ENCODE peak calls at places on chromosomes 13 and 19, in eight cellular contexts. O, K, S, G, U, Y, B and C are unnamed samples.

GRCh38 chr13:68984688-68985319 is 1122.8 kb upstream of the ATXN8OS start:
- DNase-seq in U (no peak), B (no peak), S (no peak), G (no peak), O (no peak), Y (no peak), K (no peak), C (no peak)

GRCh38 chr19:36060430-36060829 is 5.7 kb downstream of the WDR62 start:
- DNase-seq in K (no peak), G (no peak), O (peak; percentile 67), S (no peak), B (peak; percentile 79), U (no peak), Y (no peak), C (peak; percentile 43)

GRCh38 chr19:19534556-19535265 is 3.4 kb upstream of the CILP2 start:
- DNase-seq in Y (no peak), O (no peak), S (no peak), B (no peak), K (no peak), G (no peak), U (no peak), C (no peak)

GRCh38 chr19:13817018-13817614 is 21.9 kb downstream of the ZSWIM4 start:
- DNase-seq in K (no peak), U (no peak), B (no peak), O (no peak), Y (no peak), S (no peak), G (peak; percentile 77), C (peak; percentile 87)

GRCh38 chr19:4414800-4415251 is 12.4 kb downstream of the CHAF1A start:
- DNase-seq in B (peak; percentile 47), K (no peak), G (no peak), Y (no peak), S (no peak), O (no peak), U (no peak), C (no peak)

GRCh38 chr19:11191273-11191755 is 6.0 kb downstream of the KANK2 start:
- DNase-seq in O (no peak), Y (no peak), S (no peak), U (no peak), K (no peak), B (peak; percentile 57), G (peak; percentile 65), C (peak; percentile 66)

GRCh38 chr19:27738569-27739193 is 1474.3 kb downstream of the UQCRFS1 start:
- DNase-seq in U (no peak), Y (no peak), O (no peak), K (no peak), B (no peak), S (no peak), G (no peak), C (no peak)

GRCh38 chr19:23440207-23440606 is 44.9 kb upstream of the ZNF91 start:
- DNase-seq in K (no peak), B (no peak), S (no peak), O (no peak), Y (no peak), G (no peak), U (no peak), C (no peak)

GRCh38 chr19:45804140-45804958 is 10.8 kb downstream of the RSPH6A start:
- DNase-seq in O (no peak), K (no peak), G (no peak), U (no peak), S (no peak), B (no peak), Y (no peak), C (no peak)

GRCh38 chr19:12881172-12881808 is at the start of gene DNASE2:
- DNase-seq in G (peak; percentile 99), B (peak; percentile 94), S (peak; percentile 87), U (peak; percentile 91), O (peak; percentile 77), K (peak; percentile 88), Y (peak; percentile 71), C (peak; percentile 99)

GRCh38 chr13:50060718-50061117 is 45.5 kb downstream of the KCNRG start:
- DNase-seq in Y (no peak), B (no peak), U (no peak), O (no peak), K (no peak), S (no peak), G (no peak), C (no peak)

GRCh38 chr19:56748443-56748842 is 76.9 kb upstream of the ZNF835 start:
- DNase-seq in S (no peak), U (no peak), Y (no peak), O (no peak), G (no peak), B (peak; percentile 7), K (no peak), C (no peak)

GRCh38 chr19:11268783-11269267 is 6.5 kb upstream of the DOCK6 start:
- DNase-seq in U (no peak), B (peak; percentile 96), O (no peak), Y (peak; percentile 24), G (peak; percentile 60), K (no peak), S (no peak), C (peak; percentile 51)

GRCh38 chr19:3857449-3858003 is 11.3 kb downstream of the ZFR2 start:
- DNase-seq in B (no peak), G (no peak), O (no peak), S (no peak), K (no peak), Y (no peak), U (peak; percentile 18), C (no peak)

GRCh38 chr13:53368948-53369347 is 340.3 kb downstream of the OLFM4 start:
- DNase-seq in K (no peak), G (no peak), S (no peak), U (no peak), B (no peak), Y (no peak), O (no peak), C (no peak)

GRCh38 chr13:46386426-46386995 is 541 bp downstream of the RUBCNL start:
- DNase-seq in O (no peak), U (no peak), Y (no peak), G (no peak), K (no peak), S (no peak), B (no peak), C (peak; percentile 26)

GRCh38 chr13:112686987-112687386 is 2.9 kb upstream of the ATP11A start:
- DNase-seq in K (no peak), S (no peak), B (no peak), U (no peak), G (no peak), Y (no peak), O (no peak), C (no peak)

GRCh38 chr13:105915451-105915850 is 620.0 kb downstream of the EFNB2 start:
- DNase-seq in S (no peak), B (no peak), O (no peak), U (no peak), G (no peak), Y (no peak), K (no peak), C (no peak)

GRCh38 chr19:9848060-9848459 is 12.9 kb downstream of the PIN1 start:
- DNase-seq in U (no peak), B (no peak), O (no peak), G (no peak), S (no peak), Y (no peak), K (no peak), C (no peak)

GRCh38 chr19:48878219-48879024 is 6.2 kb downstream of the PPP1R15A start:
- DNase-seq in Y (no peak), K (no peak), G (peak; percentile 66), O (no peak), S (no peak), B (peak; percentile 95), U (no peak), C (no peak)

GRCh38 chr19:31331536-31331935 is 17.7 kb downstream of the TSHZ3 start:
- DNase-seq in G (no peak), K (no peak), O (no peak), Y (no peak), B (no peak), S (no peak), U (no peak), C (no peak)

GRCh38 chr19:12867120-12868099 is 13.8 kb downstream of the DNASE2 start:
- DNase-seq in G (peak; percentile 75), B (peak; percentile 61), U (no peak), Y (no peak), K (no peak), O (no peak), S (peak; percentile 57), C (peak; percentile 69)

GRCh38 chr19:21491161-21491560 is 14.2 kb upstream of the ZNF429 start:
- DNase-seq in K (no peak), Y (no peak), U (no peak), S (no peak), B (no peak), G (no peak), O (no peak), C (no peak)

GRCh38 chr19:44718441-44719261 is 19.7 kb downstream of the CEACAM16 start:
- DNase-seq in B (peak; percentile 93), G (peak; percentile 74), S (no peak), Y (no peak), K (no peak), U (no peak), O (no peak), C (peak; percentile 83)

GRCh38 chr19:7771072-7771471 is 8.0 kb downstream of the CLEC4M start:
- DNase-seq in O (no peak), K (no peak), Y (no peak), U (no peak), G (no peak), B (no peak), S (no peak), C (no peak)

GRCh38 chr19:10858204-10858828 is 10.1 kb downstream of the C19orf38 start:
- DNase-seq in O (no peak), S (no peak), G (no peak), B (peak; percentile 47), K (peak; percentile 34), U (no peak), Y (no peak), C (no peak)

GRCh38 chr13:23087884-23088283 is 92.9 kb upstream of the SGCG start:
- DNase-seq in B (peak; percentile 39), U (no peak), S (no peak), G (no peak), K (no peak), O (peak; percentile 0), Y (no peak), C (no peak)

GRCh38 chr13:40398060-40398459 is 268.4 kb downstream of the FOXO1 start:
- DNase-seq in K (no peak), U (no peak), B (no peak), S (no peak), G (no peak), Y (no peak), O (no peak), C (no peak)